ENCODE peak calls at places on chromosomes 13 and 19, in seven cellular contexts. Q, P, I, E, H, K and R are unnamed samples.

GRCh38 chr13:113948034-113948742 is 25.7 kb downstream of the C13orf46 start:
- DNase-seq in E (no peak), Q (no peak), K (no peak), H (no peak), I (no peak), P (no peak), R (no peak)

GRCh38 chr19:16661480-16662034 is 618 bp downstream of the TMEM38A start:
- DNase-seq in E (no peak), Q (no peak), P (no peak), H (peak; percentile 39), K (peak; percentile 36), I (no peak), R (no peak)

GRCh38 chr19:13835791-13836723 is 40.8 kb downstream of the ZSWIM4 start:
- DNase-seq in E (no peak), H (no peak), P (no peak), I (no peak), Q (no peak), K (no peak), R (no peak)

GRCh38 chr13:71358218-71358617 is 508.8 kb downstream of the DACH1 start:
- DNase-seq in P (no peak), H (no peak), K (no peak), E (no peak), Q (no peak), I (no peak), R (no peak)

GRCh38 chr19:708154-709141 is at the start of gene PALM:
- DNase-seq in E (no peak), I (peak; percentile 67), P (no peak), H (no peak), Q (peak; percentile 39), K (peak; percentile 90), R (no peak)

GRCh38 chr13:25468330-25469178 is 96.8 kb downstream of the ATP8A2 start:
- DNase-seq in H (peak; percentile 19), Q (no peak), P (no peak), I (peak; percentile 84), K (peak; percentile 94), E (no peak), R (peak; percentile 29)

GRCh38 chr19:4556574-4557185 is 2.8 kb downstream of the SEMA6B start:
- DNase-seq in I (peak; percentile 99), K (peak; percentile 98), Q (no peak), H (no peak), P (no peak), E (no peak), R (no peak)

GRCh38 chr13:113654591-113655357 is 3.2 kb downstream of the ATP4B start:
- DNase-seq in I (no peak), E (no peak), P (no peak), H (no peak), Q (no peak), K (no peak), R (no peak)

GRCh38 chr19:5627395-5627904 is 4.6 kb downstream of the SAFB start:
- DNase-seq in P (no peak), K (no peak), I (peak; percentile 80), H (no peak), Q (no peak), E (peak; percentile 48), R (peak; percentile 35)

GRCh38 chr19:23823952-23824389 is 65.3 kb upstream of the ZNF681 start:
- DNase-seq in Q (peak; percentile 9), E (peak; percentile 12), I (peak; percentile 20), K (peak; percentile 27), H (no peak), P (peak; percentile 34), R (peak; percentile 3)

GRCh38 chr19:5138606-5139594 is 170.0 kb downstream of the KDM4B start:
- DNase-seq in H (peak; percentile 72), P (no peak), E (peak; percentile 79), I (peak; percentile 42), K (no peak), Q (no peak), R (peak; percentile 82)

GRCh38 chr13:36395280-36395679 is 37.0 kb upstream of the CCNA1 start:
- DNase-seq in H (no peak), P (no peak), E (no peak), K (peak; percentile 11), Q (peak; percentile 5), I (peak; percentile 13), R (no peak)

DNA sequence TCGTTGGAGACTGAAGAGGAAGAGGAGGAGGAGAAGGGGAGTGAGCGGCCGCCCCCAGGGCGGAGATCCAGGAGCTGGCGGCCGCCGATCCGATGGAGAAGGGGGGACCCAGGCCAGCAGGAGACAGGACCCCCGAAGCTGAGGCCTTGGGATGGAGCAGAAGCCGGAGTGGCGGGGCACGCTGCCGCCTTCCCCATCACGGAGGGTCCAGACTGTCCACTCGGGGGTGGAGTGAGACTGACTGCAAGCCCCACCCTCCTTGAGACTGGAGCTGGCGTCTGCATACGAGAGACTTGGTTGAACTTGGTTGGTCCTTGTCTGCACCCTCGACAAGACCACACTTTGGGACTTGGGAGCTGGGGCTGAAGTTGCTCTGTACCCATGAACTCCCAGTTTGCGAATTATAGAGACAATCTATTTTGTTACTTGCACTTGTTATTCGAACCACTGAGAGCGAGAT is 1.8 kb downstream of the GADD45B start:
- DNase-seq in H (no peak), I (no peak), E (no peak), P (no peak), K (no peak), Q (no peak), R (no peak)
- TF ChIP-seq TAF1 in H (no peak), I (no peak), E (no peak), P (no peak), K (no peak), Q (no peak), R (no peak)

GRCh38 chr13:98751397-98752110 is 918 bp downstream of the SLC15A1 start:
- DNase-seq in I (no peak), Q (no peak), E (no peak), P (no peak), K (peak; percentile 28), H (no peak), R (no peak)

GRCh38 chr13:98752111-98752941 is at the start of gene SLC15A1:
- DNase-seq in Q (no peak), E (no peak), H (no peak), P (no peak), I (no peak), K (peak; percentile 70), R (no peak)

GRCh38 chr13:98746968-98747367 is 5.5 kb downstream of the SLC15A1 start:
- DNase-seq in Q (peak; percentile 60), I (no peak), P (no peak), H (no peak), K (no peak), E (no peak), R (no peak)

GRCh38 chr13:98752942-98753290 is 444 bp upstream of the SLC15A1 start:
- DNase-seq in K (no peak), I (no peak), P (no peak), Q (no peak), H (no peak), E (no peak), R (no peak)

GRCh38 chr13:98749501-98749900 is 3.0 kb downstream of the SLC15A1 start:
- DNase-seq in K (no peak), Q (no peak), I (no peak), P (no peak), H (no peak), E (no peak), R (no peak)
- TF ChIP-seq TAF1 in K (no peak), Q (no peak), I (no peak), P (no peak), H (no peak), E (no peak), R (no peak)

GRCh38 chr19:39031368-39032163 is 783 bp downstream of the FBXO27 start:
- DNase-seq in I (peak; percentile 95), E (peak; percentile 60), Q (no peak), P (peak; percentile 97), K (peak; percentile 94), H (peak; percentile 78), R (peak; percentile 71)

GRCh38 chr19:39037194-39037593 is 4.8 kb upstream of the FBXO27 start:
- DNase-seq in I (no peak), P (no peak), Q (no peak), K (no peak), E (no peak), H (no peak), R (no peak)

GRCh38 chr19:39030854-39031367 is 1.4 kb downstream of the FBXO27 start:
- DNase-seq in Q (peak; percentile 84), I (no peak), E (no peak), H (no peak), K (no peak), P (no peak), R (no peak)

GRCh38 chr19:39038098-39038497 is 5.7 kb upstream of the FBXO27 start:
- DNase-seq in K (peak; percentile 71), E (no peak), P (no peak), H (no peak), Q (peak; percentile 61), I (peak; percentile 78), R (no peak)

GRCh38 chr19:39032164-39032918 is at the start of gene FBXO27:
- DNase-seq in I (peak; percentile 52), K (peak; percentile 84), P (no peak), E (no peak), Q (no peak), H (no peak), R (no peak)
- TF ChIP-seq TAF1 in I (no peak), K (no peak), P (no peak), E (no peak), Q (no peak), H (no peak), R (no peak)

GRCh38 chr19:36215276-36216171 is 618 bp downstream of the ZNF146 start:
- DNase-seq in E (no peak), I (peak; percentile 30), H (no peak), Q (no peak), P (no peak), K (peak; percentile 36), R (no peak)
- TF ChIP-seq TAF1 in E (no peak), I (no peak), H (no peak), Q (no peak), P (no peak), K (no peak), R (no peak)

GRCh38 chr19:57825501-57825900 is 4.6 kb upstream of the ZNF587B start:
- DNase-seq in I (no peak), P (no peak), E (no peak), K (no peak), H (no peak), Q (no peak), R (no peak)

GRCh38 chr19:57829316-57829715 is 783 bp upstream of the ZNF587B start:
- DNase-seq in K (no peak), E (no peak), I (no peak), H (no peak), Q (peak; percentile 59), P (no peak), R (no peak)

DNA sequence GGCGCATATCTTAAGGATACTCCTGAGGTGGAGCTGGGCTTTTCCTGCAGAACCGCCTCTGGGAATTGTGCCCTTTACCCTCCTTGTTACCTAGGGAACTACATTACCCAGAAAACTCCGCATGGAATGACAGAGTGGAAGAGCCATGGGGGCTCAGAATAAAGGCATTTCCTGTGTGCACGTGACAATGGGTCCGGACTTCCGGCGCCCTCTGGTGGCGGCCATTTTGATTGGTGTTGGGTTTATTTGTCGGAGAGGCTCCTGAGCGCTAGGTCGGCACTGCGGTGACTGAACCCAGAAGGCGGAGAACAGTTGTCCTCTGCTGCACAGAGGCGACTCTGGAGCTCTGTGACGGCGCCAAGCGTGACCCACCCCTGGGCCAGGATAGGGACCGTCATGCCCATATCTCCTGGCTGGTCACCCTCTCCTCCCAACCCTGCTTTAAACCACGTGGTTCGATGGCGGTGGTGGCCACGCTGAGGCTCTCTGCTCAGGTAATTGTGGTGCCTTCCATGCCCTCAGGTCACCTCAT is at the start of gene ZNF587B:
- DNase-seq in E (no peak), K (peak; percentile 50), H (no peak), Q (peak; percentile 47), I (peak; percentile 27), P (peak; percentile 77), R (no peak)
- TF ChIP-seq TAF1 in E (no peak), K (no peak), H (no peak), Q (no peak), I (no peak), P (peak; percentile 95), R (no peak)